ENCODE peak calls at places on chromosome 11, in six cellular contexts. U is foreskin fibroblast, A is GM23248, T is neural crest cell, W is NCI-H2171 treated with DMSO at 0.1 percent for 48 hours, V is NCI-H460. X is an unnamed sample.

GRCh38 chr11:2204361-2205213 is 33.0 kb upstream of the TH start:
- DNase-seq in U (no peak), A (no peak), T (no peak), W (no peak), V (no peak), X (no peak)

GRCh38 chr11:587978-588380 is 11.7 kb downstream of the PHRF1 start:
- DNase-seq in U (peak; percentile 76), A (peak; percentile 67), T (no peak), W (no peak), V (no peak), X (no peak)

GRCh38 chr11:72041364-72042058 is 38.8 kb downstream of the NUMA1 start:
- DNase-seq in U (peak; percentile 88), A (peak; percentile 91), T (peak; percentile 34), W (peak; percentile 84), V (peak; percentile 33), X (no peak)

GRCh38 chr11:19603771-19604170 is 108.9 kb upstream of the NAV2 start:
- DNase-seq in U (no peak), A (no peak), T (no peak), W (no peak), V (no peak), X (no peak)

GRCh38 chr11:47992959-47993820 is 12.8 kb downstream of the PTPRJ start:
- DNase-seq in U (peak; percentile 85), A (peak; percentile 80), T (no peak), W (no peak), V (peak; percentile 42), X (no peak)

GRCh38 chr11:6667733-6668374 is 12.2 kb upstream of the DCHS1 start:
- DNase-seq in U (peak; percentile 52), A (peak; percentile 60), T (no peak), W (no peak), V (peak; percentile 8), X (no peak)

GRCh38 chr11:69362315-69362714 is 68.4 kb downstream of the MYEOV start:
- DNase-seq in U (no peak), A (no peak), T (no peak), W (no peak), V (no peak), X (no peak)

GRCh38 chr11:95084509-95084908 is 5.1 kb upstream of the ENDOD1 start:
- DNase-seq in U (peak; percentile 64), A (peak; percentile 87), T (no peak), W (no peak), V (no peak), X (no peak)

GRCh38 chr11:65565624-65566453 is 4.4 kb upstream of the ZNRD2 start:
- DNase-seq in U (no peak), A (peak; percentile 50), T (no peak), W (no peak), V (no peak), X (no peak)

GRCh38 chr11:120034881-120035620 is 102.9 kb downstream of the TRIM29 start:
- DNase-seq in U (no peak), A (no peak), T (no peak), W (peak; percentile 77), V (no peak), X (no peak)

GRCh38 chr11:6812391-6813005 is 13.0 kb upstream of the OR6A2 start:
- DNase-seq in U (peak; percentile 65), A (peak; percentile 54), T (peak; percentile 29), W (peak; percentile 24), V (peak; percentile 29), X (no peak)

GRCh38 chr11:115501895-115502589 is 2.2 kb downstream of the CADM1 start:
- DNase-seq in U (no peak), A (no peak), T (no peak), W (peak; percentile 68), V (no peak), X (no peak)

GRCh38 chr11:74460065-74460464 is 7.3 kb downstream of the KCNE3 start:
- DNase-seq in U (no peak), A (no peak), T (no peak), W (no peak), V (no peak), X (no peak)

GRCh38 chr11:62130498-62131464 is 7.0 kb downstream of the INCENP start:
- DNase-seq in U (no peak), A (no peak), T (no peak), W (no peak), V (no peak), X (no peak)

GRCh38 chr11:121249039-121249663 is 43.4 kb upstream of the SC5D start:
- DNase-seq in U (peak; percentile 60), A (peak; percentile 67), T (no peak), W (peak; percentile 27), V (peak; percentile 26), X (no peak)

GRCh38 chr11:99015634-99016454 is 4.9 kb upstream of the CNTN5 start:
- DNase-seq in U (peak; percentile 41), A (peak; percentile 53), T (no peak), W (peak; percentile 90), V (peak; percentile 42), X (no peak)

GRCh38 chr11:59849129-59849528 is 3.8 kb upstream of the CBLIF start:
- DNase-seq in U (no peak), A (no peak), T (no peak), W (no peak), V (no peak), X (no peak)

GRCh38 chr11:95499516-95500135 is 268.6 kb upstream of the SESN3 start:
- DNase-seq in U (peak; percentile 75), A (peak; percentile 77), T (no peak), W (no peak), V (no peak), X (no peak)

GRCh38 chr11:776459-777287 is 614 bp downstream of the GATD1 start:
- DNase-seq in U (peak; percentile 55), A (peak; percentile 73), T (peak; percentile 40), W (no peak), V (no peak), X (no peak)

GRCh38 chr11:70543611-70544010 is 145.3 kb downstream of the CTTN start:
- DNase-seq in U (no peak), A (no peak), T (no peak), W (no peak), V (no peak), X (no peak)

GRCh38 chr11:115548878-115549528 is 44.8 kb upstream of the CADM1 start:
- DNase-seq in U (no peak), A (no peak), T (no peak), W (no peak), V (no peak), X (peak; percentile 23)

GRCh38 chr11:117045956-117046355 is 52.3 kb downstream of the SIK3 start:
- DNase-seq in U (peak; percentile 88), A (peak; percentile 60), T (no peak), W (no peak), V (no peak), X (no peak)

GRCh38 chr11:79626135-79626748 is 185.4 kb upstream of the TENM4 start:
- DNase-seq in U (no peak), A (no peak), T (no peak), W (no peak), V (no peak), X (no peak)

GRCh38 chr11:114066046-114066648 is 6.6 kb downstream of the ZBTB16 start:
- DNase-seq in U (no peak), A (no peak), T (no peak), W (no peak), V (no peak), X (no peak)

GRCh38 chr11:46489668-46490560 is 98.3 kb upstream of the CHRM4 start:
- DNase-seq in U (peak; percentile 65), A (peak; percentile 64), T (peak; percentile 17), W (peak; percentile 41), V (peak; percentile 3), X (no peak)

GRCh38 chr11:76659672-76660532 is 10.6 kb downstream of the LRRC32 start:
- DNase-seq in U (no peak), A (no peak), T (no peak), W (no peak), V (no peak), X (no peak)

GRCh38 chr11:110141812-110142211 is 48.6 kb downstream of the ZC3H12C start:
- DNase-seq in U (no peak), A (peak; percentile 7), T (no peak), W (no peak), V (no peak), X (no peak)

GRCh38 chr11:132943325-132943736 is 589.0 kb downstream of the OPCML start:
- DNase-seq in U (peak; percentile 27), A (peak; percentile 34), T (peak; percentile 20), W (no peak), V (no peak), X (no peak)

GRCh38 chr11:1305063-1305495 is 4.4 kb downstream of the TOLLIP start:
- DNase-seq in U (no peak), A (no peak), T (no peak), W (no peak), V (no peak), X (no peak)

GRCh38 chr11:123211134-123211879 is 16.3 kb upstream of the CLMP start:
- DNase-seq in U (no peak), A (no peak), T (no peak), W (no peak), V (no peak), X (no peak)

GRCh38 chr11:19670030-19670761 is 42.4 kb upstream of the NAV2 start:
- DNase-seq in U (peak; percentile 70), A (peak; percentile 89), T (no peak), W (no peak), V (peak; percentile 0), X (no peak)

GRCh38 chr11:2975594-2975993 is 16.5 kb downstream of the NAP1L4 start:
- DNase-seq in U (peak; percentile 52), A (peak; percentile 54), T (no peak), W (no peak), V (peak; percentile 43), X (no peak)

GRCh38 chr11:128884703-128885338 is 6.3 kb upstream of the KCNJ5 start:
- DNase-seq in U (peak; percentile 82), A (peak; percentile 69), T (peak; percentile 62), W (peak; percentile 42), V (peak; percentile 48), X (no peak)

GRCh38 chr11:23278121-23278520 is 417.8 kb upstream of the CCDC179 start:
- DNase-seq in U (peak; percentile 80), A (peak; percentile 70), T (no peak), W (no peak), V (no peak), X (no peak)

GRCh38 chr11:44804449-44805151 is 77.8 kb downstream of the TSPAN18 start:
- DNase-seq in U (no peak), A (peak; percentile 20), T (no peak), W (no peak), V (no peak), X (no peak)

GRCh38 chr11:11297578-11297977 is 55.5 kb downstream of the CSNK2A3 start:
- DNase-seq in U (peak; percentile 35), A (peak; percentile 22), T (no peak), W (no peak), V (no peak), X (no peak)

GRCh38 chr11:112012877-112013276 is 12.3 kb upstream of the DLAT start:
- DNase-seq in U (peak; percentile 58), A (peak; percentile 39), T (no peak), W (no peak), V (peak; percentile 13), X (no peak)

GRCh38 chr11:113398669-113399430 is 11.3 kb downstream of the ANKK1 start:
- DNase-seq in U (no peak), A (no peak), T (no peak), W (no peak), V (no peak), X (no peak)

GRCh38 chr11:57394203-57394602 is 3.8 kb upstream of the PRG2 start:
- DNase-seq in U (no peak), A (no peak), T (no peak), W (no peak), V (no peak), X (no peak)

GRCh38 chr11:27599217-27599616 is 92.6 kb upstream of the LIN7C start:
- DNase-seq in U (no peak), A (no peak), T (no peak), W (no peak), V (no peak), X (no peak)

X was measured in NCI-H1436 treated with DMSO at 0.1 percent for 48 hours.